ENCODE peak calls at places on chromosomes 12 and 14, in nine cellular contexts. B is tibial nerve, D is ovary, P is A549, E is suprapubic skin, A is sigmoid colon, Z is stomach, J is H1, V is K562. F is an unnamed sample.

GRCh38 chr14:101119830-101120571 is 216.5 kb upstream of the RTL1 start:
- DNase-seq in B (no peak), D (peak; percentile 13), P (no peak), E (no peak), A (peak; percentile 56), Z (peak; percentile 22), J (peak; percentile 45), V (no peak), F (no peak)

GRCh38 chr12:40192704-40193255 is 32.0 kb upstream of the LRRK2 start:
- DNase-seq in B (no peak), D (no peak), P (no peak), E (no peak), A (no peak), Z (no peak), J (no peak), V (no peak), F (peak; percentile 25)

GRCh38 chr14:75636100-75636692 is 24.5 kb downstream of the ERG28 start:
- DNase-seq in B (no peak), D (no peak), P (no peak), E (no peak), A (no peak), Z (no peak), J (no peak), V (no peak), F (no peak)

GRCh38 chr12:57756406-57757341 is 1.8 kb downstream of the MARCHF9 start:
- DNase-seq in B (no peak), D (no peak), P (peak; percentile 67), E (no peak), A (peak; percentile 65), Z (peak; percentile 59), J (peak; percentile 88), V (peak; percentile 88), F (peak; percentile 59)

GRCh38 chr14:50319721-50320120 is 7.6 kb downstream of the DMAC2L start:
- DNase-seq in B (no peak), D (no peak), P (no peak), E (no peak), A (no peak), Z (no peak), J (no peak), V (no peak), F (no peak)

GRCh38 chr12:70040141-70040540 is 203.1 kb upstream of the CNOT2 start:
- DNase-seq in B (no peak), D (no peak), P (no peak), E (no peak), A (no peak), Z (no peak), J (no peak), V (no peak), F (no peak)

GRCh38 chr12:107788281-107788680 is 13.8 kb downstream of the ASCL4 start:
- DNase-seq in B (no peak), D (no peak), P (no peak), E (no peak), A (no peak), Z (no peak), J (no peak), V (no peak), F (no peak)

GRCh38 chr12:79596719-79597350 is 93.9 kb downstream of the PAWR start:
- DNase-seq in B (no peak), D (no peak), P (no peak), E (no peak), A (no peak), Z (no peak), J (no peak), V (no peak), F (no peak)

GRCh38 chr14:32171469-32171868 is 30.4 kb upstream of the RNU6-7 start:
- DNase-seq in B (no peak), D (no peak), P (no peak), E (no peak), A (no peak), Z (no peak), J (no peak), V (no peak), F (no peak)

GRCh38 chr14:99259327-99259726 is 12.7 kb downstream of the BCL11B start:
- DNase-seq in B (no peak), D (no peak), P (no peak), E (no peak), A (no peak), Z (no peak), J (no peak), V (no peak), F (no peak)

GRCh38 chr14:75822522-75823288 is 159.1 kb downstream of the TGFB3 start:
- DNase-seq in B (no peak), D (no peak), P (no peak), E (no peak), A (peak; percentile 69), Z (no peak), J (no peak), V (no peak), F (no peak)

GRCh38 chr14:62079035-62079434 is 316.8 kb downstream of the SNAPC1 start:
- DNase-seq in B (no peak), D (no peak), P (no peak), E (no peak), A (no peak), Z (no peak), J (no peak), V (no peak), F (no peak)

GRCh38 chr12:19382111-19382526 is 57.2 kb upstream of the AEBP2 start:
- DNase-seq in B (no peak), D (no peak), P (peak; percentile 88), E (peak; percentile 16), A (peak; percentile 14), Z (peak; percentile 3), J (no peak), V (no peak), F (no peak)

GRCh38 chr12:92424338-92424737 is 278.5 kb upstream of the PLEKHG7 start:
- DNase-seq in B (no peak), D (no peak), P (no peak), E (no peak), A (no peak), Z (no peak), J (no peak), V (no peak), F (no peak)

GRCh38 chr12:43806737-43807072 is 588 bp upstream of the TWF1 start:
- DNase-seq in B (no peak), D (no peak), P (no peak), E (no peak), A (no peak), Z (no peak), J (no peak), V (no peak), F (no peak)

GRCh38 chr12:124727922-124728321 is 135.7 kb downstream of the SCARB1 start:
- DNase-seq in B (no peak), D (no peak), P (peak; percentile 52), E (no peak), A (no peak), Z (no peak), J (no peak), V (no peak), F (no peak)
- TF ChIP-seq CTCF in B (no peak), D (no peak), P (peak; percentile 27), E (no peak), A (no peak), Z (no peak), J (no peak), V (no peak), F (no peak)

GRCh38 chr12:93440043-93440835 is 1.5 kb downstream of the UBE2N start:
- DNase-seq in B (no peak), D (no peak), P (peak; percentile 10), E (no peak), A (no peak), Z (no peak), J (no peak), V (no peak), F (no peak)

GRCh38 chr12:93441617-93442410 is at the start of gene UBE2N:
- DNase-seq in B (peak; percentile 86), D (peak; percentile 95), P (peak; percentile 97), E (peak; percentile 98), A (peak; percentile 97), Z (peak; percentile 96), J (peak; percentile 96), V (peak; percentile 95), F (peak; percentile 97)

GRCh38 chr12:93443576-93443975 is 1.8 kb upstream of the UBE2N start:
- DNase-seq in B (no peak), D (no peak), P (no peak), E (no peak), A (no peak), Z (no peak), J (no peak), V (no peak), F (no peak)

GRCh38 chr12:93441111-93441616 is 583 bp downstream of the UBE2N start:
- DNase-seq in B (no peak), D (peak; percentile 35), P (peak; percentile 23), E (peak; percentile 79), A (no peak), Z (peak; percentile 31), J (no peak), V (peak; percentile 48), F (peak; percentile 56)

GRCh38 chr12:93442411-93443340 is 929 bp upstream of the UBE2N start:
- DNase-seq in B (no peak), D (no peak), P (no peak), E (no peak), A (no peak), Z (no peak), J (no peak), V (no peak), F (no peak)
- H3K4me1 ChIP-seq in B (peaks cover 41% of the 10 kb centered on the region), D (peaks cover 6% of the 10 kb centered on the region), P (peaks cover 30% of the 10 kb centered on the region), E (peaks cover 31% of the 10 kb centered on the region), A (peaks cover 43% of the 10 kb centered on the region), Z (peaks cover 26% of the 10 kb centered on the region), J (peaks cover 9% of the 10 kb centered on the region), V (peaks cover 29% of the 10 kb centered on the region), F (peaks cover 19% of the 10 kb centered on the region)

DNA sequence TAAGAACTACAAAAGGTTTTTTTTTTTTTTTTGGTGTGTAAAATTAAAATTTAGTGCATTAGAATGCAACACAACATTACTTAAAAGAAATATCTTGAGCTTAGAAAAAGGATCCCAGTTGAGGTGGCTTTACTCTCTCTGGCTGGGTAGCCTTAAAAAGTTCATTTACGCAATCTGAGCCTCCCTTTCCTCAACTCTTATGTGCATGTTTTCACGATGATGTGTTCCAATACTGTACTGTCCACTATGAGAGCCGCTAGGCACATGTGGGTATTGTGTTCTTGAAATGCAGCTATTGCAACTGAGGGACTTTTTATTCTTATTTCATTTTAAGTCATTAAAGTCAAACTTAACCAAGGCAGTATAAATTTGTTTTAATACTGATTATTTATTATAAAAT is 460.9 kb upstream of the SYT1 start:
- DNase-seq in B (no peak), D (no peak), P (no peak), E (no peak), A (no peak), Z (no peak), J (no peak), V (no peak), F (no peak)
- TF ChIP-seq EP300 in B (no peak), D (no peak), P (no peak), E (no peak), A (no peak), Z (no peak), J (no peak), V (no peak), F (no peak)

DNA sequence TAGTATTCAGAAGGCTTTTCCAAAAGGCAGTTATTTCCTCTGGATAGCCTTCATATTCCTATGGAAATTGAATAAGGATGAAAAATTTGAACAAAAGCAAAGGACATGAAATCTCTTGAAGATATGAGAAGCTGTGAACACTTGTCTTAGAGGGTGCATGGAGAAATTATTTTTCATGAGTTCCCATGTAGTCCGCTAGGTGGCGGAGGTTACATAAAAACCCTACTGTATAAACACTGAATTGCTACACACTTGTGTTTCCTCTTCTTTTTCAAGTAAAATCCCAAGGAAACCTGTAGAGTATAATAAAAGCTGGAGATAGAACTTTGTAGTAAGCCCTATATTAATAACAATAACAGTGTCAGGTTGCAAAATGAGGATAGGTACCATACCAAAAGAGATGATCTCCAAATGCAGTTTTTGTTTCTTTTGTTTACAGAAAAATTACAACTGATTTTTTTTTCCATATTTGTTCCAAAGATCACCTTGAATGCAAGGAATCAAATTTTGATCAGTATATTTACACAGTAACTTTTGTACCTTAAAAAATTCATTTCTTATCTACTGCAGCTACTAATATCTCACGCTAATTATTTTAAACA is 37.8 kb upstream of the OR4E1 start:
- DNase-seq in B (no peak), D (no peak), P (peak; percentile 62), E (no peak), A (no peak), Z (no peak), J (no peak), V (peak; percentile 27), F (peak; percentile 13)
- TF ChIP-seq CTCF in B (peak; percentile 65), D (no peak), P (peak; percentile 66), E (peak; percentile 29), A (peak; percentile 40), Z (no peak), J (no peak), V (peak; percentile 55), F (peak; percentile 81)